ENCODE peak calls at places on chromosome 1, in nine cellular contexts. One of them, this sample, is unnamed.

GRCh38 chr1:27967884-27968466 is 8.2 kb downstream of the XKR8 start:
- DNase-seq in DND-41: no peak
- DNase-seq in cardiac muscle cell: no peak
- DNase-seq in vagina: no peak
- DNase-seq in esophagus squamous epithelium: no peak
- DNase-seq in A549: no peak
- DNase-seq in fibroblast of lung: no peak
- DNase-seq in neural progenitor cell: no peak
- DNase-seq in tibial artery: no peak
- DNase-seq in this sample: no peak

GRCh38 chr1:226870026-226870322 is 442 bp upstream of the PSEN2 start:
- DNase-seq in DND-41: no peak
- DNase-seq in cardiac muscle cell: no peak
- DNase-seq in vagina: no peak
- DNase-seq in esophagus squamous epithelium: no peak
- DNase-seq in A549: peak; percentile 40
- DNase-seq in fibroblast of lung: no peak
- DNase-seq in neural progenitor cell: no peak
- DNase-seq in tibial artery: no peak
- DNase-seq in this sample: no peak

GRCh38 chr1:116737020-116737854 is 17.0 kb upstream of the CD2 start:
- DNase-seq in DND-41: peak; percentile 82
- DNase-seq in cardiac muscle cell: peak; percentile 76
- DNase-seq in vagina: no peak
- DNase-seq in esophagus squamous epithelium: no peak
- DNase-seq in A549: peak; percentile 44
- DNase-seq in fibroblast of lung: peak; percentile 45
- DNase-seq in neural progenitor cell: peak; percentile 70
- DNase-seq in tibial artery: peak; percentile 32
- DNase-seq in this sample: peak; percentile 62

GRCh38 chr1:26353976-26354820 is at the start of gene CRYBG2:
- DNase-seq in DND-41: no peak
- DNase-seq in cardiac muscle cell: no peak
- DNase-seq in vagina: no peak
- DNase-seq in esophagus squamous epithelium: no peak
- DNase-seq in A549: no peak
- DNase-seq in fibroblast of lung: no peak
- DNase-seq in neural progenitor cell: no peak
- DNase-seq in tibial artery: no peak
- DNase-seq in this sample: no peak

GRCh38 chr1:151989131-151989868 is 4.4 kb downstream of the S100A10 start:
- DNase-seq in DND-41: no peak
- DNase-seq in cardiac muscle cell: peak; percentile 84
- DNase-seq in vagina: no peak
- DNase-seq in esophagus squamous epithelium: no peak
- DNase-seq in A549: no peak
- DNase-seq in fibroblast of lung: peak; percentile 92
- DNase-seq in neural progenitor cell: no peak
- DNase-seq in tibial artery: peak; percentile 85
- DNase-seq in this sample: no peak

GRCh38 chr1:31405578-31406245 is 7.3 kb upstream of the SERINC2 start:
- DNase-seq in DND-41: no peak
- DNase-seq in cardiac muscle cell: no peak
- DNase-seq in vagina: no peak
- DNase-seq in esophagus squamous epithelium: no peak
- DNase-seq in A549: no peak
- DNase-seq in fibroblast of lung: no peak
- DNase-seq in neural progenitor cell: no peak
- DNase-seq in tibial artery: no peak
- DNase-seq in this sample: no peak

GRCh38 chr1:85612704-85613361 is 32.3 kb downstream of the CCN1 start:
- DNase-seq in DND-41: no peak
- DNase-seq in cardiac muscle cell: peak; percentile 95
- DNase-seq in vagina: no peak
- DNase-seq in esophagus squamous epithelium: no peak
- DNase-seq in A549: peak; percentile 35
- DNase-seq in fibroblast of lung: peak; percentile 97
- DNase-seq in neural progenitor cell: peak; percentile 33
- DNase-seq in tibial artery: no peak
- DNase-seq in this sample: peak; percentile 47

GRCh38 chr1:108502624-108503023 is 52.5 kb downstream of the NBPF6 start:
- DNase-seq in DND-41: no peak
- DNase-seq in cardiac muscle cell: peak; percentile 15
- DNase-seq in vagina: no peak
- DNase-seq in esophagus squamous epithelium: no peak
- DNase-seq in A549: no peak
- DNase-seq in fibroblast of lung: peak; percentile 66
- DNase-seq in neural progenitor cell: no peak
- DNase-seq in tibial artery: no peak
- DNase-seq in this sample: no peak

GRCh38 chr1:18649713-18650370 is 19.2 kb downstream of the PAX7 start:
- DNase-seq in DND-41: no peak
- DNase-seq in cardiac muscle cell: peak; percentile 54
- DNase-seq in vagina: no peak
- DNase-seq in esophagus squamous epithelium: no peak
- DNase-seq in A549: no peak
- DNase-seq in fibroblast of lung: peak; percentile 12
- DNase-seq in neural progenitor cell: no peak
- DNase-seq in tibial artery: no peak
- DNase-seq in this sample: peak; percentile 53
- H3K4me1 ChIP-seq in DND-41: peaks cover 16% of the 10 kb centered on the region
- H3K4me1 ChIP-seq in cardiac muscle cell: peaks cover 12% of the 10 kb centered on the region
- H3K4me1 ChIP-seq in vagina: peaks cover 14% of the 10 kb centered on the region
- H3K4me1 ChIP-seq in esophagus squamous epithelium: peaks cover 36% of the 10 kb centered on the region
- H3K4me1 ChIP-seq in A549: peaks cover 9% of the 10 kb centered on the region
- H3K4me1 ChIP-seq in fibroblast of lung: no peaks in the 10 kb centered on the region
- H3K4me1 ChIP-seq in neural progenitor cell: peaks cover 71% of the 10 kb centered on the region
- H3K4me1 ChIP-seq in tibial artery: peaks cover 14% of the 10 kb centered on the region
- H3K4me1 ChIP-seq in this sample: peaks cover 38% of the 10 kb centered on the region

DNA sequence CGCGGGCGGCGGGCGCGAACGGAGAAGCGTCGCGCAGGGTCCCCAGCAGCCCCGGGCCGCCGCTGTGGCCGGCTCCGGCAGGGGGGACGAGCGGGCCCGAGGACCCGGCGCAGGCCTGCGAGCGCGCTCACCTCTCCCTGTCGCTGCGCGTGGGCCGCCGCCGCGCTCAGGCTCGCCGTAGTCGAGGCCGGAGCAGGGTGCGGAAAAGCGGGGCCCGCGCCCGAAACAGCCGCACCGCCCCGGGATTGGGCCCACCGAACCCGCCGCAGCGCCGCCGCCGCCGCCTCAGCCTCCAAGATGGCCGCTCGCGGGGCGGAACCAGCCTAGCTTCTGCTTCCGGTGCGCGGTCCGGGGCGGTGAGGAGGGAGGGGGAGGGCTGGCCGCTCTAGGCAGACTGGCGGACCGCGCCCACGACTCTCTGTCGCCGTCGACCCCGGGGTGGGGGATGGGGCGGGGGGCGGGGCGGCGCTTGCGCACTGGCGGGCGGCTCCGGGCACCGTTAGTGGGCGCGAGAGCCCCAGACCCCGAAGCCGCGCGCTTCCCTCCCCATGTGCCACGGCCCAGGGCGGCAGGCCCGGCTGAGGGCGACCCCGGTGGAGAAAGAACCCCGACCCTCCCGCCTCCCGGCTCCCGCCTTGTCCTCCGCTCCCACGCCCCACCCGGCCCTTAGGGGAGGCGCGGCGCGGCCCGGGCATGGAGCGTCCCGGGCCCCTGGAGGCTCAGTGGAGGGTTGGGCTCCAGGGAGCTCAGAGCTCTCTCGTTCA is at the start of gene UBE2J2:
- DNase-seq in DND-41: peak; percentile 93
- DNase-seq in cardiac muscle cell: peak; percentile 96
- DNase-seq in vagina: no peak
- DNase-seq in esophagus squamous epithelium: peak; percentile 67
- DNase-seq in A549: peak; percentile 75
- DNase-seq in fibroblast of lung: peak; percentile 91
- DNase-seq in neural progenitor cell: peak; percentile 97
- DNase-seq in tibial artery: peak; percentile 93
- DNase-seq in this sample: peak; percentile 94
- H3K4me1 ChIP-seq in DND-41: peaks cover 43% of the 10 kb centered on the region
- H3K4me1 ChIP-seq in cardiac muscle cell: peaks cover 19% of the 10 kb centered on the region
- H3K4me1 ChIP-seq in vagina: peaks cover 56% of the 10 kb centered on the region
- H3K4me1 ChIP-seq in esophagus squamous epithelium: peaks cover 54% of the 10 kb centered on the region
- H3K4me1 ChIP-seq in A549: peaks cover 17% of the 10 kb centered on the region
- H3K4me1 ChIP-seq in fibroblast of lung: peaks cover 20% of the 10 kb centered on the region
- H3K4me1 ChIP-seq in neural progenitor cell: peaks cover 12% of the 10 kb centered on the region
- H3K4me1 ChIP-seq in tibial artery: peaks cover 38% of the 10 kb centered on the region
- H3K4me1 ChIP-seq in this sample: peaks cover 8% of the 10 kb centered on the region

DNA sequence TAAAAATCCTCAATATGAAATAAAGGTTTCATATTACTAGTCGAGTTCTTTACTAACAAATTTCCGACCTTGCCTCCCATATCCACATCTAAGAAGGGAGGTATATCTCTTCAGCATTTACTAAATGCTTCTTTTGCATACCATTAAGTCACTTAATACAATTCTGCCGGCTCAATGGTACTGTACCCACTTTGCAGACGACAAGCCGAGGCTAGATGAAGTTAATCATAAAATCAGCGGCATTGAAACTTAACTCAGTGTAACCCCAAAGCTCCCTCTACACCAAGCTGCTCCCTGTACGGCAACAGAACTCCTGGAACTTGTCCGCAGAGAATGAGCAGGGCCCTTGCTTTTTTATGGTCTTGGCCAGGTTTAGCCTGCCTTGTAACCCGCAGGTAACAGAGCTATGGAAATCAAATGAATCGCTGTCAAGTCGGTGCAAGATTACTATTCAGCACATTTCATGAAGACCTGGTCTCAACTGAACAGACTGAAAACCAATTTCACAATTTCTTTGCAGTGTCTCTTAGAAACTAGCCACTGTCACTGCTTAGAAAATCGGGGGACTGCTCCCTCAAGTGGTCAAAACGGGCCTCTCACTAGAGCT is 738 bp downstream of the INTS7 start:
- DNase-seq in DND-41: no peak
- DNase-seq in cardiac muscle cell: no peak
- DNase-seq in vagina: peak; percentile 90
- DNase-seq in esophagus squamous epithelium: no peak
- DNase-seq in A549: no peak
- DNase-seq in fibroblast of lung: no peak
- DNase-seq in neural progenitor cell: no peak
- DNase-seq in tibial artery: no peak
- DNase-seq in this sample: no peak
- H3K4me1 ChIP-seq in DND-41: peaks cover 71% of the 10 kb centered on the region
- H3K4me1 ChIP-seq in cardiac muscle cell: no peaks in the 10 kb centered on the region
- H3K4me1 ChIP-seq in vagina: peaks cover 41% of the 10 kb centered on the region
- H3K4me1 ChIP-seq in esophagus squamous epithelium: peaks cover 65% of the 10 kb centered on the region
- H3K4me1 ChIP-seq in A549: peaks cover 73% of the 10 kb centered on the region
- H3K4me1 ChIP-seq in fibroblast of lung: peaks cover 8% of the 10 kb centered on the region
- H3K4me1 ChIP-seq in neural progenitor cell: peaks cover 23% of the 10 kb centered on the region
- H3K4me1 ChIP-seq in tibial artery: peaks cover 12% of the 10 kb centered on the region
- H3K4me1 ChIP-seq in this sample: peaks cover 32% of the 10 kb centered on the region

GRCh38 chr1:23563003-23563402 is 3.7 kb upstream of the ID3 start:
- DNase-seq in DND-41: no peak
- DNase-seq in cardiac muscle cell: no peak
- DNase-seq in vagina: no peak
- DNase-seq in esophagus squamous epithelium: no peak
- DNase-seq in A549: no peak
- DNase-seq in fibroblast of lung: no peak
- DNase-seq in neural progenitor cell: no peak
- DNase-seq in tibial artery: no peak
- DNase-seq in this sample: no peak

GRCh38 chr1:23559985-23560755 is 869 bp upstream of the ID3 start:
- DNase-seq in DND-41: no peak
- DNase-seq in cardiac muscle cell: peak; percentile 48
- DNase-seq in vagina: no peak
- DNase-seq in esophagus squamous epithelium: no peak
- DNase-seq in A549: no peak
- DNase-seq in fibroblast of lung: peak; percentile 40
- DNase-seq in neural progenitor cell: peak; percentile 58
- DNase-seq in tibial artery: no peak
- DNase-seq in this sample: no peak

GRCh38 chr1:23561076-23561812 is 1.9 kb upstream of the ID3 start:
- DNase-seq in DND-41: no peak
- DNase-seq in cardiac muscle cell: peak; percentile 36
- DNase-seq in vagina: no peak
- DNase-seq in esophagus squamous epithelium: no peak
- DNase-seq in A549: no peak
- DNase-seq in fibroblast of lung: peak; percentile 36
- DNase-seq in neural progenitor cell: no peak
- DNase-seq in tibial artery: no peak
- DNase-seq in this sample: no peak

GRCh38 chr1:23562138-23562819 is 3.0 kb upstream of the ID3 start:
- DNase-seq in DND-41: peak; percentile 74
- DNase-seq in cardiac muscle cell: peak; percentile 99
- DNase-seq in vagina: peak; percentile 98
- DNase-seq in esophagus squamous epithelium: peak; percentile 34
- DNase-seq in A549: peak; percentile 85
- DNase-seq in fibroblast of lung: peak; percentile 99
- DNase-seq in neural progenitor cell: peak; percentile 98
- DNase-seq in tibial artery: peak; percentile 99
- DNase-seq in this sample: peak; percentile 98

DNA sequence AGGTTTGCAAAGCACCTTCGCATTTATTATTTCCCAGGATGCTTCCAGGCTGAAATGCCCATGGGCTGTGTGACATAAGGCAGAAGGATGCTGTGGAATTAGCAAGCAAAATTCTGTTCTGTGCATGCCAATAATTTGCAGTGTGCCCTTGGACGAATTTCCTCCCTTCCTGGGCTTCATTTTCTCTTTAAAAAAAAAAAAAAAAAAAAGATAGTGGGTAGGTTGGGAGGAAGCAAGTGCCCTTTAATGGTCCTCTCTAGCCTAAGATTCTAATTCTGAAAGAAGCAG is 2.5 kb upstream of the ID3 start:
- DNase-seq in DND-41: no peak
- DNase-seq in cardiac muscle cell: peak; percentile 46
- DNase-seq in vagina: no peak
- DNase-seq in esophagus squamous epithelium: no peak
- DNase-seq in A549: no peak
- DNase-seq in fibroblast of lung: peak; percentile 63
- DNase-seq in neural progenitor cell: peak; percentile 16
- DNase-seq in tibial artery: no peak
- DNase-seq in this sample: no peak
- H3K4me1 ChIP-seq in DND-41: peaks cover 41% of the 10 kb centered on the region
- H3K4me1 ChIP-seq in cardiac muscle cell: peaks cover 43% of the 10 kb centered on the region
- H3K4me1 ChIP-seq in vagina: peaks cover 51% of the 10 kb centered on the region
- H3K4me1 ChIP-seq in esophagus squamous epithelium: peaks cover 78% of the 10 kb centered on the region
- H3K4me1 ChIP-seq in A549: peaks cover 62% of the 10 kb centered on the region
- H3K4me1 ChIP-seq in fibroblast of lung: peaks cover 23% of the 10 kb centered on the region
- H3K4me1 ChIP-seq in neural progenitor cell: peaks cover 72% of the 10 kb centered on the region
- H3K4me1 ChIP-seq in tibial artery: peaks cover 50% of the 10 kb centered on the region
- H3K4me1 ChIP-seq in this sample: peaks cover 54% of the 10 kb centered on the region

GRCh38 chr1:9345471-9345870 is 52.8 kb downstream of the SPSB1 start:
- DNase-seq in DND-41: no peak
- DNase-seq in cardiac muscle cell: no peak
- DNase-seq in vagina: no peak
- DNase-seq in esophagus squamous epithelium: no peak
- DNase-seq in A549: no peak
- DNase-seq in fibroblast of lung: no peak
- DNase-seq in neural progenitor cell: no peak
- DNase-seq in tibial artery: no peak
- DNase-seq in this sample: no peak
- H3K4me1 ChIP-seq in DND-41: no peaks in the 10 kb centered on the region
- H3K4me1 ChIP-seq in cardiac muscle cell: no peaks in the 10 kb centered on the region
- H3K4me1 ChIP-seq in vagina: peaks cover 78% of the 10 kb centered on the region
- H3K4me1 ChIP-seq in esophagus squamous epithelium: peaks cover 89% of the 10 kb centered on the region
- H3K4me1 ChIP-seq in A549: peaks cover 16% of the 10 kb centered on the region
- H3K4me1 ChIP-seq in fibroblast of lung: peaks cover 13% of the 10 kb centered on the region
- H3K4me1 ChIP-seq in neural progenitor cell: no peaks in the 10 kb centered on the region
- H3K4me1 ChIP-seq in tibial artery: peaks cover 66% of the 10 kb centered on the region
- H3K4me1 ChIP-seq in this sample: no peaks in the 10 kb centered on the region

DNA sequence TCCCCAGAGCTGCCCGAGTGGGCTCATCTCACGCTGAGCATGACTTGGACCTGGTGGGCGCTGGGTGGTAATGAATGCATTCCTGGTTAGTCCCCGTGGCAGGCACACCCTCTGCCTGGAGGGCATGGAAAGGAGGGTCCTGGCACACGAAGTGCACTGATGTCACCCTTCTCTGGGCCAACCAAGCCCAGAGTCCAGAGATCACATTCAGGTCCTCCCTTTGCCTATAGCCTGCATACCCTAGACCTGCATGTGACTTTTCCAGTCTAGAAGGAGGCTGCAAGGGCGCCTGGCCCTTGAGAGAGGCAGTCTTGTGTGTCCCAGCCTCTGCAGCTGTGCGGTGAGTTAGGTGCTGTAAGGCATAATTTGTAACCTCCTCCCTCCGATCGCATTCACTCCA is 22.1 kb downstream of the PADI2 start:
- DNase-seq in DND-41: no peak
- DNase-seq in cardiac muscle cell: no peak
- DNase-seq in vagina: no peak
- DNase-seq in esophagus squamous epithelium: no peak
- DNase-seq in A549: no peak
- DNase-seq in fibroblast of lung: no peak
- DNase-seq in neural progenitor cell: no peak
- DNase-seq in tibial artery: no peak
- DNase-seq in this sample: no peak
- H3K4me1 ChIP-seq in DND-41: no peaks in the 10 kb centered on the region
- H3K4me1 ChIP-seq in cardiac muscle cell: no peaks in the 10 kb centered on the region
- H3K4me1 ChIP-seq in vagina: peaks cover 4% of the 10 kb centered on the region
- H3K4me1 ChIP-seq in esophagus squamous epithelium: peaks cover 39% of the 10 kb centered on the region
- H3K4me1 ChIP-seq in A549: no peaks in the 10 kb centered on the region
- H3K4me1 ChIP-seq in fibroblast of lung: no peaks in the 10 kb centered on the region
- H3K4me1 ChIP-seq in neural progenitor cell: peaks cover 12% of the 10 kb centered on the region
- H3K4me1 ChIP-seq in tibial artery: no peaks in the 10 kb centered on the region
- H3K4me1 ChIP-seq in this sample: peaks cover 3% of the 10 kb centered on the region

This sample was measured in A673.